ENCODE peak calls at places on chromosomes 11 and 22, in nine cellular contexts. Y, N, G, M, P, V, Z, R and A are unnamed samples.

GRCh38 chr11:36186797-36187196 is 102.4 kb downstream of the COMMD9 start:
- DNase-seq in P (no peak), Z (no peak), M (no peak), N (no peak), G (no peak), V (peak; percentile 25), R (no peak), Y (no peak), A (no peak)

GRCh38 chr22:42635531-42635930 is 4.9 kb downstream of the ATP5MGL start:
- DNase-seq in Z (no peak), N (peak; percentile 96), M (peak; percentile 85), G (no peak), Y (peak; percentile 94), V (no peak), P (no peak), R (peak; percentile 90), A (no peak)

GRCh38 chr22:49300241-49300640 is 527.4 kb downstream of the BRD1 start:
- DNase-seq in G (no peak), V (no peak), M (no peak), Z (no peak), N (peak; percentile 19), R (no peak), Y (no peak), P (no peak), A (no peak)

GRCh38 chr11:71265559-71266092 is 13.2 kb upstream of the SHANK2 start:
- DNase-seq in P (no peak), N (peak; percentile 14), M (no peak), V (no peak), G (no peak), Z (no peak), R (no peak), Y (no peak), A (no peak)

GRCh38 chr11:8192016-8192895 is 23.4 kb upstream of the RIC3 start:
- DNase-seq in R (peak; percentile 75), G (peak; percentile 90), Y (peak; percentile 68), M (peak; percentile 24), P (peak; percentile 23), V (peak; percentile 80), Z (no peak), N (peak; percentile 83), A (peak; percentile 84)

GRCh38 chr11:96424693-96425092 is 34.9 kb downstream of the JRKL start:
- DNase-seq in Z (no peak), R (peak; percentile 60), P (no peak), G (no peak), M (peak; percentile 24), Y (peak; percentile 70), V (no peak), N (no peak), A (no peak)

GRCh38 chr11:2944953-2945756 is 15.9 kb upstream of the PHLDA2 start:
- DNase-seq in R (peak; percentile 91), Z (no peak), P (no peak), G (peak; percentile 95), Y (peak; percentile 89), N (peak; percentile 97), M (peak; percentile 77), V (no peak), A (peak; percentile 50)

GRCh38 chr22:43417555-43417954 is 5.7 kb downstream of the MPPED1 start:
- DNase-seq in G (no peak), Y (no peak), N (no peak), V (no peak), Z (no peak), P (no peak), R (no peak), M (no peak), A (no peak)

GRCh38 chr22:49103314-49104052 is 724.2 kb downstream of the BRD1 start:
- DNase-seq in Y (no peak), M (no peak), N (peak; percentile 24), R (no peak), G (peak; percentile 72), P (no peak), V (peak; percentile 92), Z (no peak), A (no peak)

GRCh38 chr22:49838771-49839717 is 11.4 kb upstream of the BRD1 start:
- DNase-seq in P (peak; percentile 32), N (no peak), Z (peak; percentile 84), Y (no peak), R (no peak), M (no peak), V (no peak), G (no peak), A (no peak)

GRCh38 chr11:134606251-134606650 is 194.2 kb upstream of the B3GAT1 start:
- DNase-seq in V (no peak), P (no peak), N (no peak), Z (no peak), M (no peak), Y (no peak), R (no peak), G (no peak), A (no peak)

GRCh38 chr11:61153593-61154090 is 7.6 kb downstream of the VPS37C start:
- DNase-seq in Y (peak; percentile 54), R (peak; percentile 26), M (peak; percentile 5), N (no peak), P (no peak), Z (no peak), V (no peak), G (no peak), A (no peak)